ENCODE peak calls at places on chromosomes 6 and 20, in eight cellular contexts. J is astrocyte, Q is dorsolateral prefrontal cortex, U is RWPE1, I is hepatocyte, O is HCT116, S is esophagus squamous epithelium, Z is PC-3. B is an unnamed sample.

GRCh38 chr6:164749126-164749758 is 560.2 kb downstream of the C6orf118 start:
- DNase-seq in J (peak; percentile 94), Q (no peak), U (peak; percentile 1), I (peak; percentile 36), O (no peak), S (no peak), Z (peak; percentile 40), B (no peak)

GRCh38 chr6:30145818-30146217 is 9.9 kb downstream of the TRIM40 start:
- DNase-seq in J (no peak), Q (no peak), U (no peak), I (no peak), O (no peak), S (no peak), Z (no peak), B (no peak)

GRCh38 chr6:93624408-93624807 is 205.0 kb upstream of the EPHA7 start:
- DNase-seq in J (no peak), Q (peak; percentile 24), U (no peak), I (no peak), O (no peak), S (no peak), Z (no peak), B (no peak)

GRCh38 chr20:56625837-56626236 is 3.3 kb upstream of the TFAP2C start:
- DNase-seq in J (no peak), Q (no peak), U (no peak), I (no peak), O (no peak), S (no peak), Z (no peak), B (no peak)

GRCh38 chr6:36985963-36986703 is at the start of gene MTCH1:
- DNase-seq in J (peak; percentile 81), Q (peak; percentile 89), U (peak; percentile 93), I (peak; percentile 96), O (peak; percentile 67), S (peak; percentile 48), Z (peak; percentile 92), B (peak; percentile 67)

GRCh38 chr20:34675993-34676641 is 775 bp downstream of the PIGU start:
- DNase-seq in J (no peak), Q (no peak), U (no peak), I (no peak), O (no peak), S (no peak), Z (no peak), B (no peak)

GRCh38 chr6:21294144-21294543 is 299.4 kb upstream of the SOX4 start:
- DNase-seq in J (no peak), Q (no peak), U (no peak), I (no peak), O (no peak), S (no peak), Z (no peak), B (no peak)

GRCh38 chr6:143595256-143596036 is 82.3 kb upstream of the PHACTR2 start:
- DNase-seq in J (no peak), Q (no peak), U (no peak), I (no peak), O (no peak), S (no peak), Z (no peak), B (no peak)

GRCh38 chr20:40683221-40683893 is 5.7 kb downstream of the MAFB start:
- DNase-seq in J (peak; percentile 14), Q (no peak), U (no peak), I (peak; percentile 67), O (no peak), S (no peak), Z (no peak), B (no peak)

GRCh38 chr6:154518386-154518785 is 7.9 kb upstream of the CNKSR3 start:
- DNase-seq in J (no peak), Q (no peak), U (no peak), I (no peak), O (no peak), S (no peak), Z (no peak), B (no peak)

GRCh38 chr20:23049201-23049932 is at the start of gene THBD:
- DNase-seq in J (peak; percentile 45), Q (peak; percentile 32), U (peak; percentile 92), I (peak; percentile 84), O (no peak), S (no peak), Z (peak; percentile 73), B (no peak)

GRCh38 chr20:875115-875514 is 41.0 kb downstream of the ANGPT4 start:
- DNase-seq in J (no peak), Q (no peak), U (no peak), I (no peak), O (no peak), S (no peak), Z (no peak), B (no peak)
- H3K27ac ChIP-seq in J (no peak overlapping the region), Q (no peak overlapping the region), U (no peak overlapping the region), I (no peak overlapping the region), O (no peak overlapping the region), S (no peak overlapping the region), Z (no peak overlapping the region), B (no peak overlapping the region)

DNA sequence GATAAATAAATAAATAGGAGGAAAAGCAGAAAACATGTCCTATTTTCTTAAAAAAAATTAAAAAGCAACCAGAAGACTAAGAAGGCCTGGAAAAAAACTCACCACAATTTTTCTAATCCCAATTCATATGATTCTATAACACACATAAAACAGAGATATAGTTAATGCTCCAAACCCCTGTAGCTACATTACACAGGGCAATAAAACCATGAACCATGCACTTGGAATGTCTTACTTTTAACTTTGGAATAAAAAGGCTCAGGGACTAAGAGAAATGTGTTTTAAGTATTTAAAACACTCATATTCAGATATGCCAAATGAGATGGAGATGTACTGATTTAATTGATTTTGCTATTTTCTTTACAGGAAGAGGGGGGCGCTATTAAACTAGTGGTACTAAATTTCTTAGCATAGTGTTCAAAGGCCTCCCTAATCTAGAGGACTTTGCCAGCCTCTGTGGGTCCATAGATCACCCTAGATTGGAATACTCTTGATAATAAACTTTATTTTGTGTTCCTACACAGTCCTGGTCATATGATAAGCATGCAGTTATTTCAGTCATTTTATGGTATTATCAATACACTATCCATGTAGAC is 30.3 kb upstream of the GCM1 start:
- DNase-seq in J (no peak), Q (no peak), U (no peak), I (no peak), O (no peak), S (no peak), Z (peak; percentile 34), B (no peak)
- TF ChIP-seq CTCF in J (no peak), Q (no peak), U (no peak), I (no peak), O (peak; percentile 35), S (no peak), Z (peak; percentile 43), B (no peak)

GRCh38 chr20:4480104-4480503 is 241.6 kb upstream of the PRND start:
- DNase-seq in J (no peak), Q (no peak), U (no peak), I (no peak), O (no peak), S (no peak), Z (no peak), B (no peak)

GRCh38 chr20:4483961-4484360 is 237.7 kb upstream of the PRND start:
- DNase-seq in J (no peak), Q (no peak), U (no peak), I (no peak), O (no peak), S (no peak), Z (no peak), B (no peak)

GRCh38 chr20:4484431-4485057 is 237.2 kb upstream of the PRND start:
- DNase-seq in J (no peak), Q (no peak), U (no peak), I (no peak), O (no peak), S (no peak), Z (no peak), B (no peak)

GRCh38 chr20:4482378-4482777 is 239.3 kb upstream of the PRND start:
- DNase-seq in J (no peak), Q (no peak), U (no peak), I (no peak), O (no peak), S (no peak), Z (no peak), B (no peak)

DNA sequence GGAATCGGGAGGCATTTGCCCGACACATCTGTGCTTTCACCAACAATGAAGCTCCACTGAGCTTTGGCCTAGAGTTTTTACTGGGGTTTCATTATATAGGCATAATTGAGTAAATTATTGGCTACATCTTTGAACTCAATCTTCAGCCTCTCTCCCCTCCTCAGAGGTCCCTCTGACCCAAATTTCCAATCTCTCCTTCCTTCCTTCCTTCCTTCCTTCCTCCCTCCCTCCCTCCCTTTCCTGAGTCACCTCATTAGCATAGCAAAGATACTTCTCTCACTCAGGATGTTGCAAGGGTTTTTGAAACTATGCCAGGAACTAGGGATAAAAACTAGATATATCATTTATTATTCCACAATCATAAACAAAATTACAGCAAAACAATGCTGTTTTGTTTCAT is 238.2 kb upstream of the PRND start:
- DNase-seq in J (peak; percentile 30), Q (no peak), U (peak; percentile 49), I (no peak), O (no peak), S (no peak), Z (peak; percentile 71), B (no peak)
- H3K27ac ChIP-seq in J (no peak overlapping the region), Q (no peak overlapping the region), U (no peak overlapping the region), I (no peak overlapping the region), O (no peak overlapping the region), S (no peak overlapping the region), Z (peak overlapping the region; percentile 43), B (no peak overlapping the region)

GRCh38 chr6:169326067-169326799 is 72.6 kb upstream of the THBS2 start:
- DNase-seq in J (peak; percentile 23), Q (no peak), U (no peak), I (peak; percentile 47), O (peak; percentile 44), S (no peak), Z (peak; percentile 45), B (no peak)
- TF ChIP-seq CTCF in J (no peak), Q (peak; percentile 41), U (no peak), I (peak; percentile 27), O (peak; percentile 87), S (no peak), Z (peak; percentile 43), B (peak; percentile 39)